ENCODE peak calls at places on chromosomes 16 and 17, in nine cellular contexts. I is EH, E is GOT3, V is cerebellar cortex, Y is Caco-2, M is AML-193, Z is pancreas, N is Ammon's horn, C is NCI-H460. W is an unnamed sample.
A peak's percentile ranks its signal among the peaks of the same experiment; 100 is the strongest.

GRCh38 chr16:27717726-27718125 is 167.8 kb downstream of the KATNIP start:
- DNase-seq in M (no peak), Y (no peak), Z (no peak), I (no peak), E (no peak), C (no peak), N (no peak), V (no peak), W (no peak)

GRCh38 chr17:13568746-13569739 is 32.7 kb downstream of the HS3ST3A1 start:
- DNase-seq in I (peak; percentile 15), Y (no peak), M (no peak), Z (no peak), N (no peak), E (no peak), C (no peak), V (no peak), W (no peak)

GRCh38 chr17:78378225-78379133 is at the start of gene PGS1:
- DNase-seq in M (peak; percentile 55), Z (peak; percentile 92), E (peak; percentile 33), Y (peak; percentile 75), C (peak; percentile 63), I (peak; percentile 72), N (peak; percentile 68), V (peak; percentile 64), W (peak; percentile 41)

GRCh38 chr16:11410382-11411058 is 65.3 kb downstream of the RMI2 start:
- DNase-seq in I (no peak), N (no peak), M (no peak), V (no peak), C (no peak), Z (peak; percentile 61), E (no peak), Y (no peak), W (no peak)

GRCh38 chr17:74085434-74085833 is 118.0 kb upstream of the RPL38 start:
- DNase-seq in E (no peak), M (no peak), N (no peak), I (no peak), Z (no peak), C (no peak), Y (no peak), V (no peak), W (no peak)

GRCh38 chr17:75262112-75262606 is 480 bp downstream of the MRPS7 start:
- DNase-seq in Z (no peak), Y (no peak), N (no peak), I (no peak), E (no peak), V (peak; percentile 47), C (no peak), M (no peak), W (peak; percentile 43)

GRCh38 chr17:63113167-63113566 is 147.1 kb downstream of the TANC2 start:
- DNase-seq in I (peak; percentile 23), E (no peak), M (no peak), N (peak; percentile 43), V (peak; percentile 3), Y (no peak), Z (no peak), C (no peak), W (no peak)

GRCh38 chr17:76862079-76862478 is 6.1 kb upstream of the MGAT5B start:
- DNase-seq in I (no peak), V (no peak), N (no peak), Y (no peak), C (no peak), E (no peak), M (no peak), Z (no peak), W (no peak)